ENCODE peak calls at places on chromosomes 7 and 10, in four cellular contexts. One of them, this sample, is unnamed.

GRCh38 chr10:15293862-15294835 is 76.9 kb downstream of the FAM171A1 start:
- DNase-seq in PC-3: no peak
- DNase-seq in HCT116: no peak
- DNase-seq in neural progenitor cell: no peak
- DNase-seq in this sample: peak; percentile 63

GRCh38 chr10:127587668-127588395 is 38.7 kb downstream of the NPS start:
- DNase-seq in PC-3: no peak
- DNase-seq in HCT116: no peak
- DNase-seq in neural progenitor cell: no peak
- DNase-seq in this sample: no peak

GRCh38 chr7:113968713-113969112 is 49.9 kb upstream of the PPP1R3A start:
- DNase-seq in PC-3: no peak
- DNase-seq in HCT116: no peak
- DNase-seq in neural progenitor cell: no peak
- DNase-seq in this sample: no peak

GRCh38 chr7:111873963-111874693 is 311.8 kb upstream of the IMMP2L start:
- DNase-seq in PC-3: no peak
- DNase-seq in HCT116: no peak
- DNase-seq in neural progenitor cell: no peak
- DNase-seq in this sample: peak; percentile 4

GRCh38 chr10:22475527-22475856 is 130.2 kb downstream of the SPAG6 start:
- DNase-seq in PC-3: no peak
- DNase-seq in HCT116: no peak
- DNase-seq in neural progenitor cell: no peak
- DNase-seq in this sample: no peak

GRCh38 chr7:131068604-131069021 is 259.1 kb upstream of the MKLN1 start:
- DNase-seq in PC-3: peak; percentile 18
- DNase-seq in HCT116: no peak
- DNase-seq in neural progenitor cell: peak; percentile 13
- DNase-seq in this sample: peak; percentile 76

GRCh38 chr7:81482600-81483186 is 287.2 kb downstream of the HGF start:
- DNase-seq in PC-3: peak; percentile 55
- DNase-seq in HCT116: peak; percentile 23
- DNase-seq in neural progenitor cell: peak; percentile 25
- DNase-seq in this sample: peak; percentile 55

GRCh38 chr10:79127151-79127961 is 58.6 kb downstream of the ZMIZ1 start:
- DNase-seq in PC-3: peak; percentile 100
- DNase-seq in HCT116: peak; percentile 56
- DNase-seq in neural progenitor cell: peak; percentile 54
- DNase-seq in this sample: peak; percentile 92

GRCh38 chr7:104341545-104341944 is 13.1 kb downstream of the LHFPL3 start:
- DNase-seq in PC-3: peak; percentile 4
- DNase-seq in HCT116: no peak
- DNase-seq in neural progenitor cell: peak; percentile 50
- DNase-seq in this sample: no peak

GRCh38 chr10:81270051-81270450 is 604.9 kb upstream of the NRG3 start:
- DNase-seq in PC-3: no peak
- DNase-seq in HCT116: no peak
- DNase-seq in neural progenitor cell: no peak
- DNase-seq in this sample: no peak

GRCh38 chr7:131642429-131642828 is 86.0 kb upstream of the PODXL start:
- DNase-seq in PC-3: peak; percentile 12
- DNase-seq in HCT116: no peak
- DNase-seq in neural progenitor cell: no peak
- DNase-seq in this sample: peak; percentile 91

GRCh38 chr7:127304087-127304486 is 51.3 kb upstream of the GRM8 start:
- DNase-seq in PC-3: no peak
- DNase-seq in HCT116: no peak
- DNase-seq in neural progenitor cell: no peak
- DNase-seq in this sample: no peak

GRCh38 chr10:31059323-31059722 is 27.7 kb upstream of the ZNF438 start:
- DNase-seq in PC-3: peak; percentile 18
- DNase-seq in HCT116: peak; percentile 21
- DNase-seq in neural progenitor cell: no peak
- DNase-seq in this sample: peak; percentile 21

GRCh38 chr10:74434577-74434976 is 283.6 kb downstream of the ADK start:
- DNase-seq in PC-3: no peak
- DNase-seq in HCT116: no peak
- DNase-seq in neural progenitor cell: no peak
- DNase-seq in this sample: no peak

GRCh38 chr10:97494863-97495506 is 3.2 kb downstream of the MMS19 start:
- DNase-seq in PC-3: no peak
- DNase-seq in HCT116: no peak
- DNase-seq in neural progenitor cell: peak; percentile 13
- DNase-seq in this sample: peak; percentile 38

GRCh38 chr7:111357691-111358090 is 204.6 kb downstream of the IMMP2L start:
- DNase-seq in PC-3: peak; percentile 71
- DNase-seq in HCT116: no peak
- DNase-seq in neural progenitor cell: no peak
- DNase-seq in this sample: peak; percentile 26

GRCh38 chr10:74930962-74931361 is 104.6 kb downstream of the KAT6B start:
- DNase-seq in PC-3: no peak
- DNase-seq in HCT116: no peak
- DNase-seq in neural progenitor cell: peak; percentile 28
- DNase-seq in this sample: no peak

GRCh38 chr10:52740155-52740549 is 32.4 kb downstream of the MBL2 start:
- DNase-seq in PC-3: no peak
- DNase-seq in HCT116: no peak
- DNase-seq in neural progenitor cell: no peak
- DNase-seq in this sample: no peak

GRCh38 chr10:96053985-96054384 is 10.6 kb downstream of the CCNJ start:
- DNase-seq in PC-3: no peak
- DNase-seq in HCT116: no peak
- DNase-seq in neural progenitor cell: no peak
- DNase-seq in this sample: no peak

GRCh38 chr7:49295136-49295535 is 370.8 kb downstream of the CDC14C start:
- DNase-seq in PC-3: peak; percentile 76
- DNase-seq in HCT116: no peak
- DNase-seq in neural progenitor cell: no peak
- DNase-seq in this sample: peak; percentile 22

GRCh38 chr7:157887400-157887799 is 550.6 kb downstream of the DNAJB6 start:
- DNase-seq in PC-3: no peak
- DNase-seq in HCT116: no peak
- DNase-seq in neural progenitor cell: no peak
- DNase-seq in this sample: no peak

GRCh38 chr7:157885140-157885539 is 548.3 kb downstream of the DNAJB6 start:
- DNase-seq in PC-3: no peak
- DNase-seq in HCT116: no peak
- DNase-seq in neural progenitor cell: no peak
- DNase-seq in this sample: no peak

GRCh38 chr7:157886711-157887110 is 549.9 kb downstream of the DNAJB6 start:
- DNase-seq in PC-3: no peak
- DNase-seq in HCT116: no peak
- DNase-seq in neural progenitor cell: no peak
- DNase-seq in this sample: no peak

GRCh38 chr7:157886261-157886660 is 549.5 kb downstream of the DNAJB6 start:
- DNase-seq in PC-3: no peak
- DNase-seq in HCT116: no peak
- DNase-seq in neural progenitor cell: no peak
- DNase-seq in this sample: no peak

DNA sequence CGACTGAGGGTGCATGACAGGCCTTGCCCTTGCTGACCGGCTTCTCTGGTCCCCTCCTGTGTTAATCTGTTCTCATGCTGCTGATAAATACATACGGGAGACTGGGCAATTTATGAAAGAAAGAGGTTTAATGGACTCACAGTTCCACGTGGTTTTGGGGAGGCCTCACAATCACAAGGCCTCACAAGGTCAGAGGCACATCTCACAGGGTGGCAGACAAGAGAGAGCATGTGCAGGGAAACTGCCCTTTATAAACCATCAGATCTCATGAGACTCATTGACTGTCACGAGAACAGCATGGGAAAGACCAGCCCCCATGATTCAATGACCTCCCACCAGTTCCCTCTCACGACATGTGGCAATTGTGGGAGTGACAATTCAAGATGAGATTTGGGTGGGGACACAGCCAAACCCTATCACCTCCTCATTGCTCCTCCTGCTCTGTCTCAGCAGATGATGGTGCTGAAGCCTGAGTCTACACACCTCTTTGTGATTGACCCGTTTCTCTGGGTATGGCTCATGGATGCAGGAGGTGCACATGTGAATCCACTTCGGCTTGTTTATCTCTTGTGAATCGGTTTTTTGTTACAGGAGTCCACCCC is 547.8 kb downstream of the DNAJB6 start:
- DNase-seq in PC-3: no peak
- DNase-seq in HCT116: no peak
- DNase-seq in neural progenitor cell: no peak
- DNase-seq in this sample: no peak
- H3K4me2 ChIP-seq in PC-3: no peak overlapping the region
- H3K4me2 ChIP-seq in HCT116: no peak overlapping the region
- H3K4me2 ChIP-seq in neural progenitor cell: no peak overlapping the region
- H3K4me2 ChIP-seq in this sample: no peak overlapping the region

DNA sequence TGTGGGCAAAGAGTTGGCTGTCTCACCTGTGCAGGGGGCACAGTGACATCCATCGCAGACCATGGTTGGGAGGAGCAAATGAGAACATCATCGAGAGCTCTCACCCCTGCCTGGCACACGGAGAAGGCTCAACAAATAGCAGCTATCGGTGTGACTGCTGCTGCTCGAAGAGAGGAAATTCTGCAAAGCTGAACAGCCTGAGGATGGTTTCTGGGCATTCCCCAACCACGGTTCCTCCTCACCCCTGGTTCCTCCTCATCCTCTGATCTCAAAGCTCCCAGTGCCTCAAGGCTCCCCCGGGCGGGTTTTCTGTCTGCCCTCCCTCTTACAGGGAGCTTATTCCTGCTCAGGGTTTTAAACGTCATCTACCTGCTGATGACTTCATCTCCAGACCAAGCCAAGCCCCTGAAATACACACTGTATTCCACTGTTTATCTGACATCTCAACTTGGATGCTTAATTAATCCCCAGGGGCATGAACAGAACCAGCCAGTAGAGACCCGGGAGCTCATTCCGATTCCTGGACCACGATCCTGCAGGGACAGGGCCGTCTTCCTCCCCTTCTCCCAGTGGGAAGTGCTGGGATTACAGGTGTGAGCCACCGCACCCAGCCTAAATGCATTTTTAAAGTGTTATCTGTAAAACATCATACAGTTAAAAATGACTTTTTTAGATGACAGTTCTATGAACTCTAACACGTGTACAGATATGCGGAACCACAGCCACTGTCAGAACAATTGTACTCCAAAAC is 19.5 kb upstream of the NOM1 start:
- DNase-seq in PC-3: no peak
- DNase-seq in HCT116: no peak
- DNase-seq in neural progenitor cell: no peak
- DNase-seq in this sample: no peak
- TF ChIP-seq EZH2phosphoT487 in PC-3: no peak
- TF ChIP-seq EZH2phosphoT487 in HCT116: no peak
- TF ChIP-seq EZH2phosphoT487 in neural progenitor cell: no peak
- TF ChIP-seq EZH2phosphoT487 in this sample: no peak

DNA sequence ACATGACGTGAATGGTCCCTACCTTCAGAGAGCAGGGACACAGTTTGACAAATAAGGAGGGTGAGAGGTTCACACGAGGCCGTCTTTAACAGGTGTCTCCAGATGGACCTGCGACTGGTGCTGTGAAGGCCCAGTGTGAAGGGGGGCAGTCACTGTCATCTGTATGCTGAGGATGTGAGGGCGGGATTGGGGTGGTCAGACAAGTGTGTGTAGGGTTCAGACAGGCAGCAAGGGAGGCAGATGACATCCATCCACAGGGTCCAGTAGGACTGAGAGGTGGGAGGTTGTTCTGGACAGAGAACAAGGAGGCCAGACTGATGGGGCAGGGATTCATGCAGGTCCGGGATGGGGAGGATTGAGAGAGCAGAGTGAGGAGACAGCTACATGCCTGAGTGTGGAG is 232.6 kb upstream of the GPR26 start:
- DNase-seq in PC-3: no peak
- DNase-seq in HCT116: no peak
- DNase-seq in neural progenitor cell: no peak
- DNase-seq in this sample: no peak
- H3K9ac ChIP-seq in PC-3: no peak overlapping the region
- H3K9ac ChIP-seq in HCT116: no peak overlapping the region
- H3K9ac ChIP-seq in neural progenitor cell: no peak overlapping the region
- H3K9ac ChIP-seq in this sample: no peak overlapping the region

GRCh38 chr7:26375604-26376207 is 84.0 kb downstream of the SNX10 start:
- DNase-seq in PC-3: no peak
- DNase-seq in HCT116: no peak
- DNase-seq in neural progenitor cell: peak; percentile 4
- DNase-seq in this sample: peak; percentile 9
- H3K4me2 ChIP-seq in PC-3: peak overlapping the region; percentile 40
- H3K4me2 ChIP-seq in HCT116: no peak overlapping the region
- H3K4me2 ChIP-seq in neural progenitor cell: peak overlapping the region; percentile 85
- H3K4me2 ChIP-seq in this sample: no peak overlapping the region

GRCh38 chr7:2102375-2102723 is 130.4 kb downstream of the MAD1L1 start:
- DNase-seq in PC-3: no peak
- DNase-seq in HCT116: no peak
- DNase-seq in neural progenitor cell: no peak
- DNase-seq in this sample: no peak
- TF ChIP-seq EZH2phosphoT487 in PC-3: no peak
- TF ChIP-seq EZH2phosphoT487 in HCT116: no peak
- TF ChIP-seq EZH2phosphoT487 in neural progenitor cell: no peak
- TF ChIP-seq EZH2phosphoT487 in this sample: no peak

DNA sequence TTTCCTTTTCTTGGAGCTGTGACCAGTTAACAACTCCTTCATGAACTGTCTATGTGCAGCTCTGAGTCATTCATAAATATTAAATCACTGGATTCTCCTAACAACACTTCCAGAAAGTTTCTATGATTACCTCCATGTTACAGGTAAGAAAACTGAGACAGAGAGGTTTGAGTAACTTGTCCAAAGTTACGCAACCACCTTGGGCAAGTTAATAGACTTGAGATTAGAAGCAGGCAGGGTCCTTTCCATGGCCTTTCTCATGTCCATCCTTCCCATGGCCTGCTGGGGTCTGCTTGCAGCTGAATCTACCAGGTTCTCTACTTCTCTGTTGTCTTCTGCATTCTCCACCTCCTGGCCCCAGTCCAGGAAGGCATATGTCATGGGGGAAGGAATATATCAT is 648.8 kb upstream of the MKI67 start:
- DNase-seq in PC-3: no peak
- DNase-seq in HCT116: no peak
- DNase-seq in neural progenitor cell: no peak
- DNase-seq in this sample: no peak
- H3K9ac ChIP-seq in PC-3: no peak overlapping the region
- H3K9ac ChIP-seq in HCT116: no peak overlapping the region
- H3K9ac ChIP-seq in neural progenitor cell: no peak overlapping the region
- H3K9ac ChIP-seq in this sample: no peak overlapping the region